ENCODE peak calls at places on chromosome 22, in six cellular contexts. V is IMR-90, E is H1, O is neural progenitor cell, S is Karpas-422, Y is hepatocyte. B is an unnamed sample.

GRCh38 chr22:27046126-27046525 is 388.7 kb downstream of the MIAT start:
- DNase-seq in Y (no peak), O (no peak), V (no peak), S (peak), E (no peak), B (no peak)

GRCh38 chr22:29314537-29315285 is 786 bp downstream of the RASL10A start:
- DNase-seq in Y (no peak), V (no peak), E (peak), O (peak), S (no peak), B (peak)

GRCh38 chr22:44090571-44090905 is 66.4 kb downstream of the PARVB start:
- DNase-seq in Y (no peak), S (no peak), O (no peak), E (no peak), V (no peak), B (no peak)

GRCh38 chr22:29457730-29458129 is 19.3 kb downstream of the RFPL1 start:
- DNase-seq in O (peak), S (peak), Y (peak), E (peak), V (peak), B (peak)

GRCh38 chr22:22201925-22202343 is 42.7 kb upstream of the VPREB1 start:
- DNase-seq in S (peak), V (no peak), E (no peak), Y (no peak), O (no peak), B (no peak)

GRCh38 chr22:17919276-17920144 is 104.9 kb downstream of the MICAL3 start:
- DNase-seq in E (no peak), S (no peak), Y (no peak), V (no peak), O (no peak), B (peak)

GRCh38 chr22:41940853-41941765 is 5.8 kb downstream of the CENPM start:
- DNase-seq in O (peak), Y (peak), V (peak), S (peak), E (peak), B (peak)

GRCh38 chr22:20606041-20606783 is 98.8 kb downstream of the MED15 start:
- DNase-seq in Y (peak), E (peak), S (peak), V (peak), O (peak), B (peak)

GRCh38 chr22:28250036-28250695 is 331.1 kb upstream of the PITPNB start:
- DNase-seq in V (no peak), Y (no peak), O (no peak), E (no peak), S (no peak), B (no peak)

GRCh38 chr22:44214764-44215163 is 34.0 kb downstream of the PARVG start:
- DNase-seq in V (no peak), E (peak), O (no peak), S (no peak), Y (no peak), B (no peak)

GRCh38 chr22:21947040-21948014 is 5.3 kb downstream of the PPM1F start:
- DNase-seq in S (no peak), O (peak), E (peak), V (peak), Y (peak), B (peak)

GRCh38 chr22:41436322-41437113 is 10.1 kb downstream of the TOB2 start:
- DNase-seq in E (no peak), Y (no peak), V (no peak), O (no peak), S (no peak), B (no peak)

GRCh38 chr22:49450521-49450920 is 377.2 kb downstream of the BRD1 start:
- DNase-seq in V (no peak), E (no peak), O (peak), S (no peak), Y (no peak), B (no peak)

GRCh38 chr22:49152930-49153770 is 674.5 kb downstream of the BRD1 start:
- DNase-seq in S (no peak), E (no peak), Y (no peak), V (no peak), O (no peak), B (no peak)

GRCh38 chr22:41762980-41763779 is 37.3 kb upstream of the CCDC134 start:
- DNase-seq in O (peak), Y (peak), E (peak), S (peak), V (no peak), B (peak)

DNA sequence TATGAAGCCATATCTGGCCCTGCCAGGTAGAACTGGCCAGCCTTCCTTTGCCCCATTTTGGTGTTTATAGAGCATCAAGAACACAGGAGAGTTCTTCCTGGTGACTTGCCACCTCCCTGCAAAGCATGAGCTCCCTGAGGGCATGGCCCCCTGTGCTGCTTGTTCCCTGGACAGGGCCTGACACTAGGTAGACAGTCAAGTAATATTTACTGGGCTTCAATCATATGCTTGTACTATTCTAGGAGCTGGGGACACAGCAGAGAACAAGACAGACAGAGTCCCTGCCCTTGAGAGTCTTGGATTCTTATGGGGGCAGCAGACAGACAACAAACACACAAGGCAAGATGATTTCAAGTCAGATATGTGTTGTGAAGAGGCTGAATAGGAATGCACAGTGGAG is 10.0 kb upstream of the CBX6 start:
- DNase-seq in V (no peak), E (peak), Y (no peak), O (no peak), S (no peak), B (no peak)
- H3K4me2 ChIP-seq in V (peak), E (no peak), Y (no peak), O (no peak), S (no peak), B (no peak)

DNA sequence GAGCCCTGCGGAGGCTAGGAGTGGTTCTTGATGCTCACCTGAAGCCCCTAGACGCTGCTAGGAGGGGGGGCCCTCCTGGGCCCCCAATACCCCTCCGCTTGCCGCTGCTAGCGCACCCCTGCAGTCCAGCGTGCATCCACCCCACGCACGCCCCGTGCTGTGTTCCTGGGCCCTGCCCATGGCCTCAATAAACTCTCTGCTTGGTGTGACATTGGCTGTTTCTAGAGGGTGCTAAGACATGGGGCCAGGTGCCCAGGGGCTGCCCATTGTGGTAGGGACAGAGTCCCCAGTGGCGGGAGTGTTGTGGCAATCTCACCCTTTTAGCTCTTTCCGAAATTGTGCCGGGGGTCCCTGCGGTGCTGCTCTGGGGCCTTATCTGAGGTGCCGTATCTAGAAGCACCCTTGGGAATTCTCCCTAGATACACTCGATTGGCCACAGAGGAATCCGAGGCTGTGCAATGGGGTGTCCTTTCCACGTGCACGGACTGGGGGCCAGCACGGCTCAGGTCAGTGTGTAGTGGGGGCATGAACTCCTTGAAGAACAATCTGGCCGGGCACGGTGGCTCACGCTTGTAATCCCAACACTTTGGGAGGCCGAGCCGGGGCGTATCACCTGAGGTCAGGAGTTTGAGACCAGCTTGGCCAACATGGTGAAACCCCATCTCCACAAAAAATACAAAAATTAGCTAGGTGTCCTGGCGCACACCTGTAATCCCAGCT is 10.9 kb downstream of the MAPK8IP2 start:
- DNase-seq in Y (no peak), E (no peak), S (no peak), O (no peak), V (no peak), B (no peak)
- H3K4me2 ChIP-seq in Y (no peak), E (no peak), S (no peak), O (no peak), V (no peak), B (no peak)

DNA sequence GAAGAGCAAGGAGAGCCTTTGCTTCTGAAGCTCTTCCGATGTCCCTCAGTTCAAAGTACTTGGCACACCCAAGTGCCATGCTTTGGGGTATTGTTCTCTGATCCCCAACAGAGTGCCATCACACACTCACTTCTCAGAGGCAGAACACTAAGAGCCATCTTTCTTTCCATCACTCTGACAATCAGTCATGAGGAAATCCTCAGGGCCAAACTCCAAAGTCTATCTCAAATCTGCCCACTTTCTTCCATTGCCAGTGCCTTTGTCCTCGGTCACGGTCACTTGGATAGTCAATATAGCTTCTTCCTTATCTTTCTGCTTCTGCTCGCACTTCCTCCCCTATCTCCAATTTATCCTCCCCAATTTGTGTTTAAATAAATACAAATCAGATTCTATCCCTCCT is 90.9 kb downstream of the ENTHD1 start:
- DNase-seq in O (no peak), E (no peak), Y (peak), V (no peak), S (no peak), B (no peak)
- H3K4me2 ChIP-seq in O (no peak), E (no peak), Y (no peak), V (no peak), S (no peak), B (no peak)

GRCh38 chr22:40019100-40019499 is 24.3 kb downstream of the FAM83F start:
- DNase-seq in S (no peak), O (no peak), V (no peak), E (no peak), Y (no peak), B (no peak)
- H3K4me2 ChIP-seq in S (no peak), O (no peak), V (no peak), E (no peak), Y (no peak), B (no peak)

GRCh38 chr22:24428751-24429410 is 1.5 kb downstream of the ADORA2A start:
- DNase-seq in V (no peak), O (no peak), Y (no peak), S (peak), E (no peak), B (no peak)
- H3K4me2 ChIP-seq in V (no peak), O (no peak), Y (no peak), S (peak), E (no peak), B (peak)

GRCh38 chr22:37077802-37078448 is 26.4 kb downstream of the KCTD17 start:
- DNase-seq in S (peak), V (peak), O (peak), E (peak), Y (peak), B (peak)

GRCh38 chr22:37079668-37080171 is 28.2 kb downstream of the KCTD17 start:
- DNase-seq in E (no peak), S (no peak), O (no peak), Y (no peak), V (peak), B (no peak)

GRCh38 chr22:37080838-37081237 is 28.7 kb downstream of the TMPRSS6 start:
- DNase-seq in E (no peak), Y (no peak), O (no peak), V (no peak), S (no peak), B (no peak)

GRCh38 chr22:37080438-37080837 is 28.9 kb downstream of the KCTD17 start:
- DNase-seq in E (no peak), Y (no peak), V (no peak), S (no peak), O (no peak), B (no peak)

DNA sequence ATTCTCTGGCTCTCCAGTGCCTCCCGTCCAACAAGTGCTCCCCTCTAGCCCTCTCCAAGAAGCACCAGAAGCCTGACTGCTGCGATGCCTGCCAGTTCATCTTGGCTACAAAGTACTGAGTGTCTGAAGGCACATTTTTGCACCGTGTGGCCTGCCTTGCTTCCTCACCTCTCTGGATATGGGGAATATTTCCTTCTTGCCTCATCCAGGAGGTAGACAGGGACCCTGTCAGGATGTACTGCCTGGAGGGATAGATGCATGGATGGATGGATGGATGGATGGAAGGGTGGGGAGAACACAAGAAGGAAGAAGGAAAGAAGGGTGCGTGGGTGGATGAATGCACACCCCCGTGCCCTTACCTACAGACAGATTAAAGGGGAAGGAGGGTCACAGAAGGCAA is 27.6 kb downstream of the KCTD17 start:
- DNase-seq in S (no peak), E (no peak), Y (no peak), O (no peak), V (no peak), B (no peak)
- H3K4me2 ChIP-seq in S (no peak), E (no peak), Y (no peak), O (no peak), V (no peak), B (no peak)

GRCh38 chr22:37242395-37242918 is 1.6 kb downstream of the RAC2 start:
- DNase-seq in S (peak), E (no peak), V (peak), Y (peak), O (no peak), B (no peak)
- H3K4me2 ChIP-seq in S (peak), E (no peak), V (peak), Y (no peak), O (no peak), B (no peak)

DNA sequence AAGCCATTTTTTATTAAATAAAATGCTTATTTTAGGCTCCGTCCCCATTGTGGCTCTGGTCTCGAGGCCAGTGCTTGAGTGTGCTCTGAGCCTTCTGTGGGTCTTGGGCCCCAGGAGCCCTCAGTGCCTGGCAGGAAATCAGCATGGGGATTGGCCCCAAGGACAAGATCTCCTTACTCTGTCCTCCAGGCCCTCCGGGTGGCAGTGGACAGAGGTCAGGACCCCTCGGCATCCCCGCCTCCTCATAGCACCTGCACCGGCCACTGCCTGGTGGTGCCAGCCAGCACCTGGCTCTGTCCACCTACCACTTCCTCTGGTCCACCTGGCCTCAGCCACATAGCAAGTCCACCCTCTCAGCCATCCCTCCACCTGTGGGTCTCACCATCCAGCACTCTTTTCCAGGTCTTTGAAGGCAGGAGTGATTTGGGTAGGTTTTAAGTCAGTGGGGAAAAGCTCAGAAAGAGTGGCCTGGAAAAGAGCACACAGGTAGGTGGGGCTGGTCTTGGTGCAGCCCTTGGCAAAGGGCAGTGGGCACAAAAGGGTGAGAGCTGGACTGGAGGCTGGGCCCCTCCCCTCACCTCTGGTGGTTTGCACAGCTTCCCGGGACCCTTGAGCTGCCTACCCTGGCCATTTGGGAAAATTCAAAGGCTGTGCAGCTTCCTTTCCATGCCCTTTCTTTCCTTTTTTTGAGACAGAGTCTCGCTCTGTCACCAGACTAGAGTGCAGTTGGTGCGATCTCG is 3.5 kb downstream of the CLDN5 start:
- DNase-seq in Y (no peak), V (no peak), O (no peak), E (no peak), S (no peak), B (no peak)
- H3K4me2 ChIP-seq in Y (no peak), V (no peak), O (no peak), E (no peak), S (no peak), B (no peak)

GRCh38 chr22:45337536-45337935 is 27.8 kb downstream of the FAM118A start:
- DNase-seq in V (no peak), E (no peak), S (no peak), O (no peak), Y (no peak), B (no peak)
- H3K4me2 ChIP-seq in V (no peak), E (no peak), S (no peak), O (no peak), Y (no peak), B (no peak)

GRCh38 chr22:31828739-31829138 is 74.9 kb downstream of the DEPDC5 start:
- DNase-seq in Y (no peak), S (no peak), E (no peak), O (no peak), V (no peak), B (no peak)
- H3K4me2 ChIP-seq in Y (no peak), S (no peak), E (no peak), O (no peak), V (no peak), B (no peak)